ENCODE peak calls at places on chromosomes 12 and 14, in eight cellular contexts. X is cardiac muscle cell; D is naive thymus-derived CD4-positive, alpha-beta T cell; N is HepG2; J is heart left ventricle; K is GM06990; F is GM23338; W is mesendoderm. U is an unnamed sample.

GRCh38 chr14:22836301-22837058 is at the start of gene MMP14:
- DNase-seq in X (no peak), D (no peak), N (no peak), J (peak; percentile 69), K (no peak), F (peak; percentile 80), W (peak; percentile 95), U (no peak)

GRCh38 chr14:91075553-91075952 is 15.1 kb upstream of the RPS6KA5 start:
- DNase-seq in X (no peak), D (no peak), N (no peak), J (no peak), K (no peak), F (no peak), W (no peak), U (no peak)

GRCh38 chr12:24861751-24862575 is 86.9 kb downstream of the BCAT1 start:
- DNase-seq in X (no peak), D (no peak), N (peak; percentile 51), J (no peak), K (no peak), F (no peak), W (peak; percentile 50), U (peak; percentile 35)

GRCh38 chr14:55131782-55132181 is 2.7 kb downstream of the LGALS3 start:
- DNase-seq in X (no peak), D (no peak), N (no peak), J (peak; percentile 51), K (no peak), F (no peak), W (no peak), U (no peak)

GRCh38 chr12:1099158-1099557 is 108.1 kb downstream of the ERC1 start:
- DNase-seq in X (no peak), D (no peak), N (no peak), J (no peak), K (peak; percentile 54), F (no peak), W (no peak), U (no peak)

GRCh38 chr14:51097287-51097686 is 2.4 kb upstream of the TRIM9 start:
- DNase-seq in X (no peak), D (no peak), N (no peak), J (no peak), K (no peak), F (no peak), W (no peak), U (no peak)

GRCh38 chr12:96981053-96981452 is 74.0 kb downstream of the NEDD1 start:
- DNase-seq in X (no peak), D (no peak), N (no peak), J (no peak), K (no peak), F (no peak), W (peak; percentile 18), U (peak; percentile 73)

GRCh38 chr12:9745191-9745590 is 12.3 kb upstream of the CLECL1 start:
- DNase-seq in X (no peak), D (no peak), N (no peak), J (no peak), K (no peak), F (peak; percentile 62), W (peak; percentile 65), U (peak; percentile 69)

GRCh38 chr14:86884498-86884897 is 1108.5 kb downstream of the GALC start:
- DNase-seq in X (no peak), D (no peak), N (no peak), J (no peak), K (no peak), F (no peak), W (no peak), U (no peak)

GRCh38 chr14:29243355-29243754 is 476.8 kb downstream of the FOXG1 start:
- DNase-seq in X (peak; percentile 11), D (no peak), N (no peak), J (no peak), K (no peak), F (no peak), W (no peak), U (no peak)

GRCh38 chr12:94879542-94879941 is 124.0 kb downstream of the NDUFA12 start:
- DNase-seq in X (peak; percentile 75), D (no peak), N (peak; percentile 5), J (no peak), K (no peak), F (peak; percentile 63), W (peak; percentile 30), U (no peak)

GRCh38 chr12:58671196-58671595 is 249.1 kb downstream of the LRIG3 start:
- DNase-seq in X (peak; percentile 17), D (no peak), N (no peak), J (no peak), K (no peak), F (no peak), W (no peak), U (no peak)

GRCh38 chr12:131892711-131893604 is 1.5 kb upstream of the ULK1 start:
- DNase-seq in X (no peak), D (no peak), N (no peak), J (no peak), K (no peak), F (no peak), W (no peak), U (no peak)

GRCh38 chr14:34713681-34714319 is 593 bp downstream of the CFL2 start:
- DNase-seq in X (peak; percentile 38), D (peak; percentile 39), N (peak; percentile 55), J (no peak), K (no peak), F (peak; percentile 33), W (peak; percentile 42), U (peak; percentile 59)

DNA sequence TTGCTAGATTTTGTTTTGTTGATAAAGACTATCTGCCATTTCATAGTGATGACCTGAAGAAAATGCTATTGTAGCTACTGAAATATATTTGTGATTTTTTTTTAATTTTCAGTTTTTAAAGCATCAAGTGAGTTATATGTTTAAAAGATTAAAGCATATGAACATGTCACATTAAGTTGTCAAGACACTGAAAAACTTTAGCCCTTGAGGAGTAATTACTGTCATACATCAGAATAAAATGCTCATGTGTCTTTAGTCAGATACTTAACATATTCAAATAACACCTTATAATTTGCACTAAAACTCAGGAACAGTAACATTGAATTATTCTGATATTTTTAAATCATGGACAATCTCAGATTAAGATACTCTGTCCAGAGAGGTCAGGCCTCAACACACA is 108.1 kb upstream of the ATXN7L3B start:
- DNase-seq in X (no peak), D (no peak), N (no peak), J (no peak), K (no peak), F (no peak), W (no peak), U (no peak)
- H3K36me3 ChIP-seq in X (no peaks in the 10 kb centered on the region), D (no peaks in the 10 kb centered on the region), N (no peaks in the 10 kb centered on the region), J (no peaks in the 10 kb centered on the region), K (no peaks in the 10 kb centered on the region), F (no peaks in the 10 kb centered on the region), W (no peaks in the 10 kb centered on the region), U (no peaks in the 10 kb centered on the region)

GRCh38 chr12:41205070-41205715 is 17.1 kb downstream of the PDZRN4 start:
- DNase-seq in X (no peak), D (no peak), N (no peak), J (no peak), K (no peak), F (no peak), W (no peak), U (no peak)
- H3K4me3 ChIP-seq in X (no peak overlapping the region), D (no peak overlapping the region), N (no peak overlapping the region), J (no peak overlapping the region), K (no peak overlapping the region), F (no peak overlapping the region), W (no peak overlapping the region), U (no peak overlapping the region)

GRCh38 chr12:123614531-123614930 is 12.6 kb downstream of the DDX55 start:
- DNase-seq in X (no peak), D (no peak), N (no peak), J (no peak), K (no peak), F (no peak), W (no peak), U (no peak)

GRCh38 chr12:123621101-123621500 is 12.4 kb downstream of the EIF2B1 start:
- DNase-seq in X (no peak), D (no peak), N (no peak), J (no peak), K (no peak), F (no peak), W (no peak), U (no peak)

GRCh38 chr12:123614110-123614509 is 12.2 kb downstream of the DDX55 start:
- DNase-seq in X (no peak), D (no peak), N (no peak), J (no peak), K (no peak), F (no peak), W (no peak), U (no peak)

GRCh38 chr12:123617144-123617543 is 15.2 kb downstream of the DDX55 start:
- DNase-seq in X (no peak), D (no peak), N (no peak), J (no peak), K (no peak), F (no peak), W (no peak), U (no peak)

DNA sequence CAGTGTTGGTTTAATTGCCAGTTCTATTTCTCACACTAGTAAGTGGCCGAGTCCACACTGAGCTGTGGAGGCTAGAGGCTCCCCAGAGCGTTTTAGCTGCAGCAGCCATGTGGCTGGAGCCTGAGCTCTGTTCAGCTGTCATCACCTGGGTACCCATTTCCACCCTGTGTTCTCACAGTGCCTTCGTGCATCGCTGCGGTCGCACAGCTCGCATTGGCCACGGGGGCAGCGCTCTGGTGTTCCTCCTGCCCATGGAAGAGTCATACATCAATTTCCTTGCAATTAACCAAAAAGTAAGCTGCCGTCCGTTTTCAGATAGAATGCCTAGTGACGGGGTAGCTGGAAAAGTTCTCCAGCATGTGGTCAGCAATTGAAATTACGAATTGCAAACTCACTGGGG is 15.7 kb downstream of the DDX55 start:
- DNase-seq in X (no peak), D (no peak), N (no peak), J (no peak), K (no peak), F (no peak), W (no peak), U (no peak)
- H3K36me3 ChIP-seq in X (peaks cover 73% of the 10 kb centered on the region), D (peaks cover 84% of the 10 kb centered on the region), N (peaks cover 84% of the 10 kb centered on the region), J (peaks cover 46% of the 10 kb centered on the region), K (peaks cover 40% of the 10 kb centered on the region), F (peaks cover 65% of the 10 kb centered on the region), W (peaks cover 34% of the 10 kb centered on the region), U (peaks cover 1% of the 10 kb centered on the region)

DNA sequence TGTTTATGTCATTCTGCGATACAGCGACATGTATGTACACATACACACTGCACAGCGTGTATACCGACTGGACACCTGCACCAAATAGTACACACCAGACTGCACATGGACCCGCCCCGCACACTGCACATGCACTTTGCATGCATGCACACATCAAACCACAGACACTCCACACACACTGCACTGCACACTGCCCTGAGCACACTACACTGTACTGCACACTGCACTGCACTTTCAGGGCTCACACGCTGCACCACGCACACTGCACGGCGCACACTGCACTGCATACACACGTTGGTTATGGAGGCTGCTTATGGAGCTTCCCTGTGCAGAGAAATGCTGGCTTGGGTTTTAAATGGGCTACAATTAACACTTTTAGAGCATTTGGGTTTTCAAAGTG is 1.6 kb downstream of the PAPLN start:
- DNase-seq in X (no peak), D (no peak), N (no peak), J (no peak), K (no peak), F (no peak), W (no peak), U (no peak)
- H3K4me3 ChIP-seq in X (no peak overlapping the region), D (no peak overlapping the region), N (no peak overlapping the region), J (no peak overlapping the region), K (no peak overlapping the region), F (peak overlapping the region; percentile 69), W (no peak overlapping the region), U (peak overlapping the region; percentile 61)

GRCh38 chr12:113316155-113316554 is 18.8 kb downstream of the SLC8B1 start:
- DNase-seq in X (no peak), D (no peak), N (no peak), J (no peak), K (no peak), F (no peak), W (no peak), U (no peak)
- H3K36me3 ChIP-seq in X (no peaks in the 10 kb centered on the region), D (peaks cover 96% of the 10 kb centered on the region), N (peaks cover 7% of the 10 kb centered on the region), J (peaks cover 17% of the 10 kb centered on the region), K (peaks cover 1% of the 10 kb centered on the region), F (no peaks in the 10 kb centered on the region), W (peaks cover 2% of the 10 kb centered on the region), U (no peaks in the 10 kb centered on the region)

GRCh38 chr12:69495071-69495470 is 24.9 kb downstream of the FRS2 start:
- DNase-seq in X (no peak), D (no peak), N (no peak), J (no peak), K (no peak), F (no peak), W (no peak), U (no peak)
- H3K4me3 ChIP-seq in X (no peak overlapping the region), D (no peak overlapping the region), N (no peak overlapping the region), J (no peak overlapping the region), K (no peak overlapping the region), F (no peak overlapping the region), W (no peak overlapping the region), U (no peak overlapping the region)